ENCODE peak calls at places on chromosomes 7 and 10, in eight cellular contexts. One of them, this sample, is unnamed.

GRCh38 chr7:150357771-150358427 is 10.7 kb upstream of the REPIN1 start:
- DNase-seq in sigmoid colon: peak
- DNase-seq in A549: no peak
- DNase-seq in transverse colon: no peak
- DNase-seq in tibial nerve: no peak
- DNase-seq in IMR-90: no peak
- DNase-seq in ovary: no peak
- DNase-seq in body of pancreas: no peak
- DNase-seq in this sample: no peak

GRCh38 chr7:3710122-3710521 is 409.1 kb downstream of the SDK1 start:
- DNase-seq in sigmoid colon: no peak
- DNase-seq in A549: no peak
- DNase-seq in transverse colon: no peak
- DNase-seq in tibial nerve: no peak
- DNase-seq in IMR-90: no peak
- DNase-seq in ovary: no peak
- DNase-seq in body of pancreas: no peak
- DNase-seq in this sample: no peak

GRCh38 chr7:770786-771185 is 43.7 kb upstream of the PRKAR1B start:
- DNase-seq in sigmoid colon: no peak
- DNase-seq in A549: no peak
- DNase-seq in transverse colon: no peak
- DNase-seq in tibial nerve: no peak
- DNase-seq in IMR-90: no peak
- DNase-seq in ovary: no peak
- DNase-seq in body of pancreas: no peak
- DNase-seq in this sample: no peak

GRCh38 chr10:69087600-69088470 is at the start of gene SRGN:
- DNase-seq in sigmoid colon: peak
- DNase-seq in A549: peak
- DNase-seq in transverse colon: peak
- DNase-seq in tibial nerve: peak
- DNase-seq in IMR-90: peak
- DNase-seq in ovary: peak
- DNase-seq in body of pancreas: peak
- DNase-seq in this sample: peak

GRCh38 chr7:55490099-55490498 is 82.2 kb downstream of the VOPP1 start:
- DNase-seq in sigmoid colon: no peak
- DNase-seq in A549: no peak
- DNase-seq in transverse colon: no peak
- DNase-seq in tibial nerve: no peak
- DNase-seq in IMR-90: no peak
- DNase-seq in ovary: no peak
- DNase-seq in body of pancreas: no peak
- DNase-seq in this sample: no peak

GRCh38 chr10:110444009-110444347 is 53.7 kb upstream of the DUSP5 start:
- DNase-seq in sigmoid colon: no peak
- DNase-seq in A549: no peak
- DNase-seq in transverse colon: no peak
- DNase-seq in tibial nerve: no peak
- DNase-seq in IMR-90: no peak
- DNase-seq in ovary: no peak
- DNase-seq in body of pancreas: no peak
- DNase-seq in this sample: no peak

GRCh38 chr10:93030409-93030808 is 30.2 kb upstream of the CYP26C1 start:
- DNase-seq in sigmoid colon: no peak
- DNase-seq in A549: peak
- DNase-seq in transverse colon: no peak
- DNase-seq in tibial nerve: no peak
- DNase-seq in IMR-90: peak
- DNase-seq in ovary: no peak
- DNase-seq in body of pancreas: no peak
- DNase-seq in this sample: no peak

GRCh38 chr7:82413237-82413636 is 30.3 kb downstream of the CACNA2D1 start:
- DNase-seq in sigmoid colon: no peak
- DNase-seq in A549: no peak
- DNase-seq in transverse colon: no peak
- DNase-seq in tibial nerve: no peak
- DNase-seq in IMR-90: no peak
- DNase-seq in ovary: no peak
- DNase-seq in body of pancreas: no peak
- DNase-seq in this sample: no peak

GRCh38 chr7:42237891-42238531 is 1.0 kb upstream of the GLI3 start:
- DNase-seq in sigmoid colon: peak
- DNase-seq in A549: no peak
- DNase-seq in transverse colon: peak
- DNase-seq in tibial nerve: peak
- DNase-seq in IMR-90: peak
- DNase-seq in ovary: peak
- DNase-seq in body of pancreas: peak
- DNase-seq in this sample: peak

GRCh38 chr7:38232475-38233366 is 40.7 kb downstream of the TARP start:
- DNase-seq in sigmoid colon: no peak
- DNase-seq in A549: no peak
- DNase-seq in transverse colon: peak
- DNase-seq in tibial nerve: no peak
- DNase-seq in IMR-90: peak
- DNase-seq in ovary: no peak
- DNase-seq in body of pancreas: peak
- DNase-seq in this sample: no peak

GRCh38 chr7:24718977-24719491 is 38.2 kb downstream of the GSDME start:
- DNase-seq in sigmoid colon: no peak
- DNase-seq in A549: no peak
- DNase-seq in transverse colon: no peak
- DNase-seq in tibial nerve: no peak
- DNase-seq in IMR-90: no peak
- DNase-seq in ovary: no peak
- DNase-seq in body of pancreas: no peak
- DNase-seq in this sample: no peak

GRCh38 chr10:80202934-80203834 is 2.2 kb downstream of the ANXA11 start:
- DNase-seq in sigmoid colon: peak
- DNase-seq in A549: peak
- DNase-seq in transverse colon: peak
- DNase-seq in tibial nerve: no peak
- DNase-seq in IMR-90: peak
- DNase-seq in ovary: peak
- DNase-seq in body of pancreas: peak
- DNase-seq in this sample: peak

GRCh38 chr10:80205478-80206276 is at the start of gene ANXA11:
- DNase-seq in sigmoid colon: peak
- DNase-seq in A549: peak
- DNase-seq in transverse colon: peak
- DNase-seq in tibial nerve: peak
- DNase-seq in IMR-90: peak
- DNase-seq in ovary: peak
- DNase-seq in body of pancreas: peak
- DNase-seq in this sample: peak

GRCh38 chr10:80204801-80205477 is 398 bp downstream of the ANXA11 start:
- DNase-seq in sigmoid colon: peak
- DNase-seq in A549: no peak
- DNase-seq in transverse colon: peak
- DNase-seq in tibial nerve: no peak
- DNase-seq in IMR-90: peak
- DNase-seq in ovary: no peak
- DNase-seq in body of pancreas: peak
- DNase-seq in this sample: no peak

GRCh38 chr10:80203835-80204148 is 1.5 kb downstream of the ANXA11 start:
- DNase-seq in sigmoid colon: no peak
- DNase-seq in A549: no peak
- DNase-seq in transverse colon: no peak
- DNase-seq in tibial nerve: no peak
- DNase-seq in IMR-90: no peak
- DNase-seq in ovary: no peak
- DNase-seq in body of pancreas: no peak
- DNase-seq in this sample: no peak

GRCh38 chr10:80204193-80204714 is 1.1 kb downstream of the ANXA11 start:
- DNase-seq in sigmoid colon: no peak
- DNase-seq in A549: peak
- DNase-seq in transverse colon: peak
- DNase-seq in tibial nerve: no peak
- DNase-seq in IMR-90: no peak
- DNase-seq in ovary: no peak
- DNase-seq in body of pancreas: peak
- DNase-seq in this sample: no peak
- TF ChIP-seq POLR2A in sigmoid colon: no peak
- TF ChIP-seq POLR2A in A549: no peak
- TF ChIP-seq POLR2A in transverse colon: peak
- TF ChIP-seq POLR2A in tibial nerve: no peak
- TF ChIP-seq POLR2A in IMR-90: no peak
- TF ChIP-seq POLR2A in ovary: no peak
- TF ChIP-seq POLR2A in body of pancreas: peak
- TF ChIP-seq POLR2A in this sample: peak

GRCh38 chr10:102411341-102412255 is 7.0 kb downstream of the PSD start:
- DNase-seq in sigmoid colon: no peak
- DNase-seq in A549: no peak
- DNase-seq in transverse colon: no peak
- DNase-seq in tibial nerve: no peak
- DNase-seq in IMR-90: no peak
- DNase-seq in ovary: no peak
- DNase-seq in body of pancreas: no peak
- DNase-seq in this sample: no peak
- TF ChIP-seq POLR2A in sigmoid colon: no peak
- TF ChIP-seq POLR2A in A549: no peak
- TF ChIP-seq POLR2A in transverse colon: no peak
- TF ChIP-seq POLR2A in tibial nerve: no peak
- TF ChIP-seq POLR2A in IMR-90: no peak
- TF ChIP-seq POLR2A in ovary: no peak
- TF ChIP-seq POLR2A in body of pancreas: no peak
- TF ChIP-seq POLR2A in this sample: no peak

DNA sequence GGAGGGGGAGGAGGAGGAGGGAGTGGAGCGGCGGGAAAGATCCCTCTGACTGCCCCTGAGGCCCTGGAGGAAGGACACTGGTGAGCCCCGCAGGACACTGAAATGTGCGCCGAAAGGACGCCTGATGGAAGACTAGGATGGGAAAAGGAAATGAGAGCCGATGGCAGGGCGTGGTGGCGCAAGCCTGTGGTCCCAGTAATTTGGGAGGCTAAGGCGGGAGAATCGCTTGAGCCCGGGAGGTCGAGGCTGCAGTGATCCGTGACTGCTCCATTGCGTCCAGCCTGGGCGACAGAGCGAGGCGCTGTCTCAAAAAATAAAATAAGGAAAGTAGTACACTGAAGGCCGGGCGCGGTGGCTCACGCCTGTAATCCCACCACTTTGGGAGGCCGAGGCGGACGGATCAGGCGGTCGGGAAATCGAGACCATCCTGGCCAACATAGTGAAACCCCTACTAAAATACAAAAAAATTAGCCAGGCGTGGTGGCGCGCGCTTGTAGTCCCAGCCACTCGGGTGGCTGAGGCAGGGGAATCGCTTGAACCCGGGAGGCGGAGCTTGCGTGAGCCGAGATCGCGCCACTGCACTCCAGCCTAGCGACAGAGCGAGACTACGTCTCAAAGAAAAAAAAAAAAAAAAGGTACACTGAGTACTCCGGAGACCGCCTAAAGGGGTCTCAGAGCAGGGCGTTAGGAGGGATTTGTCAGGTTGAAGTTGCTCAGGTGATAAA is 561 bp upstream of the HNRNPF start:
- DNase-seq in sigmoid colon: peak
- DNase-seq in A549: peak
- DNase-seq in transverse colon: peak
- DNase-seq in tibial nerve: no peak
- DNase-seq in IMR-90: no peak
- DNase-seq in ovary: no peak
- DNase-seq in body of pancreas: peak
- DNase-seq in this sample: no peak
- TF ChIP-seq POLR2A in sigmoid colon: no peak
- TF ChIP-seq POLR2A in A549: peak
- TF ChIP-seq POLR2A in transverse colon: peak
- TF ChIP-seq POLR2A in tibial nerve: no peak
- TF ChIP-seq POLR2A in IMR-90: no peak
- TF ChIP-seq POLR2A in ovary: no peak
- TF ChIP-seq POLR2A in body of pancreas: peak
- TF ChIP-seq POLR2A in this sample: no peak

GRCh38 chr10:49298990-49299815 is at the start of gene C10orf71:
- DNase-seq in sigmoid colon: peak
- DNase-seq in A549: no peak
- DNase-seq in transverse colon: no peak
- DNase-seq in tibial nerve: no peak
- DNase-seq in IMR-90: peak
- DNase-seq in ovary: no peak
- DNase-seq in body of pancreas: peak
- DNase-seq in this sample: no peak
- TF ChIP-seq POLR2A in sigmoid colon: no peak
- TF ChIP-seq POLR2A in A549: no peak
- TF ChIP-seq POLR2A in transverse colon: no peak
- TF ChIP-seq POLR2A in tibial nerve: no peak
- TF ChIP-seq POLR2A in IMR-90: no peak
- TF ChIP-seq POLR2A in ovary: no peak
- TF ChIP-seq POLR2A in body of pancreas: peak
- TF ChIP-seq POLR2A in this sample: no peak

GRCh38 chr7:8260871-8261707 is 878 bp downstream of the ICA1 start:
- DNase-seq in sigmoid colon: peak
- DNase-seq in A549: peak
- DNase-seq in transverse colon: peak
- DNase-seq in tibial nerve: no peak
- DNase-seq in IMR-90: no peak
- DNase-seq in ovary: peak
- DNase-seq in body of pancreas: peak
- DNase-seq in this sample: peak
- TF ChIP-seq POLR2A in sigmoid colon: no peak
- TF ChIP-seq POLR2A in A549: no peak
- TF ChIP-seq POLR2A in transverse colon: peak
- TF ChIP-seq POLR2A in tibial nerve: no peak
- TF ChIP-seq POLR2A in IMR-90: no peak
- TF ChIP-seq POLR2A in ovary: no peak
- TF ChIP-seq POLR2A in body of pancreas: peak
- TF ChIP-seq POLR2A in this sample: peak

GRCh38 chr10:77926566-77927342 is at the start of gene DLG5:
- DNase-seq in sigmoid colon: peak
- DNase-seq in A549: peak
- DNase-seq in transverse colon: peak
- DNase-seq in tibial nerve: peak
- DNase-seq in IMR-90: peak
- DNase-seq in ovary: peak
- DNase-seq in body of pancreas: peak
- DNase-seq in this sample: peak
- TF ChIP-seq POLR2A in sigmoid colon: no peak
- TF ChIP-seq POLR2A in A549: peak
- TF ChIP-seq POLR2A in transverse colon: no peak
- TF ChIP-seq POLR2A in tibial nerve: peak
- TF ChIP-seq POLR2A in IMR-90: peak
- TF ChIP-seq POLR2A in ovary: peak
- TF ChIP-seq POLR2A in body of pancreas: peak
- TF ChIP-seq POLR2A in this sample: peak

DNA sequence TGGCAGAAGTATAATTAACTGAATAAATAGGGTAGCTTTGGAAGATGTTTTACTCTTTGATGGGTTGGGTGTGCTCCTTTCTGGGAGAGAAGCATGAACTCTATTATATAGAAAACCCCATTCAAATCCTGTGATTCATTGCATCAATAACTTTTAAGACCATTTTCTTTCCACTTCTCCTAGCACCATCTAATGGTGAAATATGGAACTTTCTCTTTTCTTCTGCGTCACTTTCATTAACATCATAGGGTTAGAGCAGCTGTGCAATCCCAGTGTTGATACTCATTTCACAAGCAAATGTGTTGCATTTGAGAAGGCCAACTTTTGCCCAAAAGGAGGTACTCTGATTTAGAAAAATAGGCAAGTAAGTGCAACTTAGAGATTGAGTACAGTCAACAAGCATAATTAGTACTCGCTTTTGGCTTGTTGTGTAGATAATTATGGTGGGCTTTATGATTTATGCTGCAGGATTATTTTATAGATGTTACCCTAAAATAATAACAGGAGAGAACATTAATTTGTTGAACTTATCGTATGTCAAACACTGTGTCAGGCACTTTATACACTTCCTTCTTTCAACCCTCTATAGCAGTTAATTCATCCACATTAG is 92.9 kb downstream of the CPED1 start:
- DNase-seq in sigmoid colon: no peak
- DNase-seq in A549: peak
- DNase-seq in transverse colon: no peak
- DNase-seq in tibial nerve: no peak
- DNase-seq in IMR-90: peak
- DNase-seq in ovary: no peak
- DNase-seq in body of pancreas: peak
- DNase-seq in this sample: no peak
- TF ChIP-seq POLR2A in sigmoid colon: no peak
- TF ChIP-seq POLR2A in A549: no peak
- TF ChIP-seq POLR2A in transverse colon: no peak
- TF ChIP-seq POLR2A in tibial nerve: peak
- TF ChIP-seq POLR2A in IMR-90: no peak
- TF ChIP-seq POLR2A in ovary: no peak
- TF ChIP-seq POLR2A in body of pancreas: no peak
- TF ChIP-seq POLR2A in this sample: no peak

This sample was measured in prostate gland.